ENCODE peak calls at places on chromosomes 6 and 20, in six cellular contexts. D is upper lobe of left lung, I is heart left ventricle, S is gastrocnemius medialis, R is A549, Q is body of pancreas. O is an unnamed sample.

GRCh38 chr6:109009761-109010612 is 84.7 kb downstream of the SESN1 start:
- ATAC-seq in Q (peak), S (peak), D (no peak), R (peak), I (peak), O (peak)

GRCh38 chr6:13119549-13119948 is 208.8 kb downstream of the TBC1D7 start:
- ATAC-seq in I (no peak), Q (peak), R (no peak), D (no peak), S (no peak), O (no peak)

GRCh38 chr20:24908642-24909041 is 40.4 kb upstream of the CST7 start:
- ATAC-seq in I (no peak), R (no peak), D (no peak), S (no peak), Q (no peak), O (no peak)

GRCh38 chr20:31670371-31671228 is 32.9 kb downstream of the COX4I2 start:
- ATAC-seq in D (peak), I (peak), S (peak), Q (peak), R (no peak), O (peak)

GRCh38 chr6:35370799-35371493 is 28.6 kb downstream of the PPARD start:
- ATAC-seq in I (peak), R (no peak), Q (peak), S (no peak), D (peak), O (no peak)

GRCh38 chr6:134529921-134530320 is 212.0 kb upstream of the SGK1 start:
- ATAC-seq in Q (peak), R (peak), D (no peak), I (no peak), S (no peak), O (no peak)

GRCh38 chr6:129507059-129507807 is 202.7 kb downstream of the ARHGAP18 start:
- ATAC-seq in D (no peak), R (no peak), Q (peak), S (no peak), I (peak), O (no peak)

GRCh38 chr6:16285467-16286150 is 47.2 kb downstream of the GMPR start:
- ATAC-seq in Q (no peak), S (no peak), D (no peak), R (peak), I (peak), O (no peak)

GRCh38 chr6:30726506-30727413 is 6.6 kb downstream of the TUBB start:
- ATAC-seq in D (no peak), I (no peak), Q (no peak), S (no peak), R (peak), O (no peak)

GRCh38 chr6:72864799-72865198 is 242.9 kb downstream of the KCNQ5 start:
- ATAC-seq in D (no peak), I (no peak), R (no peak), S (peak), Q (no peak), O (no peak)

GRCh38 chr6:145453376-145453775 is 281.9 kb downstream of the EPM2A start:
- ATAC-seq in Q (no peak), I (no peak), R (no peak), D (no peak), S (no peak), O (no peak)

GRCh38 chr20:57578476-57579165 is 17.7 kb downstream of the PCK1 start:
- ATAC-seq in D (no peak), I (no peak), S (no peak), R (no peak), Q (no peak), O (no peak)

GRCh38 chr6:3334579-3334978 is 75.8 kb downstream of the PSMG4 start:
- ATAC-seq in R (no peak), S (peak), D (no peak), Q (peak), I (peak), O (no peak)

GRCh38 chr6:137536104-137536773 is 42.0 kb upstream of the OLIG3 start:
- ATAC-seq in S (no peak), Q (no peak), I (no peak), R (no peak), D (no peak), O (no peak)

GRCh38 chr6:15017251-15017650 is 228.6 kb upstream of the JARID2 start:
- ATAC-seq in R (no peak), I (peak), S (peak), D (no peak), Q (no peak), O (no peak)

GRCh38 chr6:96931198-96931597 is 6.7 kb downstream of the KLHL32 start:
- ATAC-seq in Q (no peak), S (no peak), R (no peak), I (no peak), D (no peak), O (no peak)

DNA sequence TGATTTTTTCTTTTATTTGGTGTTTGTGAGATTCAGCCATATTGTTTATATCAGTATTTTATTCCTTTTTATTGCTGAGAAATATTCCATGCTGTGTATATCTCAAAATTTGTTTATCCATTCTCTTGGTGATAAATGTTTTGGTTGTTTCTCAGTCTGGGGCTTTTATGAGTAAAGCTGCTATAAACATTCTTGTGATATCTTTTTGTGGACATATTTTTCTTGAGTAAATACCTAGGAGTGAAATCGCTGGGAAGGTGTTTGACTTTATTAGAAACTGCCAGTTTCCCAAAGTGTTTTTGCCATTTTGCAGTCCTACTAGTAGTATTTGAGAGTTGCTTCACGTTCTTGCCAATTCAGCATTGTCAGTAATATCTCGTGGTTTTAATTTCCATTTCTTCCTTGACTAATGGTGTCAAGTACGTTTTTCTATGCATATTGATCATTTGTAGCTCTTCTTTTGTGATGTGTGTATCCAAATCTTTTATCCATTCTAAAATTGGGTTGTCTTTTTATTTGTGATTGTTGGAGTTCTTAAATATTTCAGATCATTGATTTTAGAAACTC is 31.1 kb upstream of the DYNLRB1 start:
- ATAC-seq in I (no peak), R (no peak), D (no peak), S (no peak), Q (no peak), O (no peak)
- H3K27ac ChIP-seq in I (no peak), R (no peak), D (no peak), S (no peak), Q (no peak), O (no peak)

GRCh38 chr20:1802385-1803215 is 92.6 kb upstream of the SIRPA start:
- ATAC-seq in S (peak), Q (peak), R (peak), D (peak), I (peak), O (peak)
- TF ChIP-seq POLR2A in S (no peak), Q (no peak), R (no peak), D (no peak), I (no peak), O (no peak)

DNA sequence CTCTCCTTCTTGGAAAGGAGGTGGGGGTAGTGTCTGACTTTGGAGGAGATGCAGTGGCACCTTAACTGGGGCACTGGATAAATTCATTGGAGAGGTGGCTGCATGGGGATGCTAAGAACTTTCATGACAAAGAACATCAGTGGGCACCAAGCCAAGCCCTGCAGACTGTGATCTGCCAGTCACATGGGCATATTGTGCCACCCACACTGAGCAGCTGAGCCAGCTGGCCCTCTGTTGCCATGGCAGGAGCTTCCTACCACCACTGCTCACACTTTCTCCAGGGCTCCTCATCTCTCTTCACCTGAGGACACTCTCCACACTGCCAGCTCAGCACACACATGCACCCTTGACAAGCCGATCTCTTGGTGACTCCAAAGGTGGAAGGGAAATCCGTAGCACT is 715.6 kb downstream of the QKI start:
- ATAC-seq in R (no peak), S (no peak), I (peak), D (no peak), Q (no peak), O (no peak)
- H3K27ac ChIP-seq in R (no peak), S (no peak), I (no peak), D (no peak), Q (no peak), O (no peak)

DNA sequence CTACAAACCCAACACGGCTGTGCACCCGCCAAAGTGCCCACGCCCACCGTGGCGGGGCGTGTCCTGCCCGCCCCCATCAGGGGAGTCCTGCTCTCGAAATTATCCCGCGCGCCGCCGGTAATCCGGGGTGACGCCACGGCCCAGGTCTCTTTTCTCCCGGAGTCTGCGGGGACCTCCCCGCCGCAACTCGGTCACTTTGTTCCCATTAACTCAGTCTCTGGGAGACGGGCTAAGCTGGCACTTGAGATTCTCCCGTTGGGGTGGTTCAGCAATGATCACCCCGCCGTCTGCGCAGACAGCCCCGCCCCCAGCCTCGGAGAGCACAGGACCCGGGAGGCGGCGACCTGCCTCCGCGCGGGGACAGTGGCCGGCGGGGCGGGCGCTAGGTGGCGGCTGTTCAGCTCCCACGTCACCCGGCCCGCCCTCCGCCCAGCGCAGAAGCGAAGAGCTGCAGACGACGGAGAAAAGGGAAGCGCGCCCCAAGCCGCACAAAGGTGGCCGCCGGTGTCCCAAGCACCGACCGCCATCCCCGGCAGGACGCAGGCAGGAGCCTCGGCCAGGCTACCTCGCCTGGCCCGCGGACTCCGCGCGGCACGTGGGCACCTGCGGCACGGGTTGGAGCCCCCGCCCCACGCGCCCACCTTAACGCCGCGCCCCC is 31.5 kb downstream of the SF3B5 start:
- ATAC-seq in I (peak), D (peak), Q (peak), R (peak), S (peak), O (peak)
- TF ChIP-seq POLR2A in I (peak), D (peak), Q (peak), R (no peak), S (peak), O (peak)

DNA sequence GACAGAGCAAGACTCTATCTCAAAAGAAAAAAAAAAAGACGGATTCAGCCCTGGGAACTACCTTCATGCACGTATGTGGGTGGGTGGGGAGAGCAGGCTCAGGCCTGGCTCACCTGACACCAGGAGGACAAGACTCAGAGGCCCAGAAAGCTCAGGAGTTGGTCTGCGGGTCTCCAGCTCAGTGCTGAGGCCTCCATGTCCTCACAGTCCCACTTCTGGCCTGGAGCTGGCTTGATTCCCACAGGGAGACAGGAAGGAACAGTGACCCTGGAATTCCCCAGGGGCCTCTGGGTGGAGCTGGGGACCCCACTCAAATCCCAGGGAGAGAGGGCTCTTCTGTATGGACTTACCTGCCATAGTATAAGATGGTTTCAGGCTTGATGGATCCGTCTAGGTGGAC is 15.6 kb downstream of the ADA start:
- ATAC-seq in R (no peak), D (no peak), S (no peak), Q (no peak), I (no peak), O (no peak)
- H3K27ac ChIP-seq in R (no peak), D (no peak), S (peak), Q (no peak), I (no peak), O (no peak)

GRCh38 chr6:118893095-118893881 is 664 bp upstream of the ASF1A start:
- ATAC-seq in D (peak), I (peak), S (peak), Q (peak), R (no peak), O (peak)

GRCh38 chr6:118896339-118897136 is 2.6 kb downstream of the ASF1A start:
- ATAC-seq in S (no peak), Q (no peak), D (no peak), I (no peak), R (peak), O (no peak)

GRCh38 chr6:118893882-118894424 is at the start of gene ASF1A:
- ATAC-seq in I (peak), D (peak), S (peak), R (peak), Q (peak), O (peak)

GRCh38 chr6:118894425-118895240 is 681 bp downstream of the ASF1A start:
- ATAC-seq in Q (peak), S (peak), R (peak), I (peak), D (peak), O (peak)

DNA sequence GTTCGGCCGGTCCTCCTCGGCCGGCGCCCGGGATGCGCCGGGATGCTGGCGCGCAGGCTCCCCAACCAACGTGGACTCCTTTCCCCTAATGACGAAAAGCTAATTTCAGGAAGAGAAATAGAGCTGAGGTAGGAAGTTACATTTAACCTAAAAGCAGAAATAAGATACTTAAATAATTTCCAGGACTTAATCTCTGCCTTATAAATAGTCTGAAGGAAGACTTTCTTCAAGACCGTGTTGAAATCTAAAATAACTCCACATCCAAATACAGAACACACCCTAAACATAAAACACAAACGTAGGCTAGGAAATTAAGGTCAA is 1.2 kb downstream of the ASF1A start:
- ATAC-seq in R (no peak), S (no peak), Q (no peak), I (no peak), D (no peak), O (no peak)
- TF ChIP-seq POLR2A in R (no peak), S (no peak), Q (no peak), I (no peak), D (no peak), O (no peak)

GRCh38 chr20:54132612-54133433 is 41.0 kb downstream of the CYP24A1 start:
- ATAC-seq in D (peak), S (peak), Q (peak), I (peak), R (peak), O (peak)
- H3K27ac ChIP-seq in D (peak), S (peak), Q (no peak), I (no peak), R (peak), O (peak)

DNA sequence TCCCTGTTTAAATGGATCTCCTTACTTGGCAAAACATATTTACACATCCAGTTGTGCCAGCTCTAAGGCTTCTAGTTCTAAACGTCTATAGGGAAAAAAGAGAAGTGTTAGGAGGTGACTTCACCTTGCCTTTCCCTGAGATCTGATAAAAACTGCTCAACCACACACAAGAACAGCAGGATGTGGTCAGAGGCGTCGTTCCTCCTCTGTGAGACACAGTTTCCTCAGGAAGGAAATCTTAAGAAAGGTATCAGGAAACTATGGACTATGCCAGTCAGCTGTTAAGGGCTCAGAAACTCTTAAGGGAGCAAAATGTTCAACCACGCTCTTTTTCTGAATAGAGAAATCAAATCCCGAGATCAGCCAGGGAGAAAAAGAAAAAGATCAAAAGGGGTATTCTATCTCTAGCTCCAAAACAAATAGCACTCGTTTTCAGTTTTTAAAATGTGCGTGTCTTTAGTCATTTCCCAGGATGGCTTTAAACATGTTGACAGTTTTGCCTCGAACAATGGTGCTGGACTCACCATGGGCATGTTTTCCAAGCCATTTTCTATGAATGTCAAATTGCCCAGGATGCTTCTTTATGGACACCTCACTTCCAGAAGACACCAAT is 154.5 kb downstream of the HACE1 start:
- ATAC-seq in Q (no peak), R (no peak), I (peak), S (peak), D (no peak), O (peak)
- TF ChIP-seq POLR2A in Q (no peak), R (no peak), I (no peak), S (no peak), D (no peak), O (no peak)

GRCh38 chr6:128494440-128494839 is 26.0 kb downstream of the PTPRK start:
- ATAC-seq in Q (no peak), D (no peak), S (no peak), R (no peak), I (no peak), O (no peak)
- H3K27ac ChIP-seq in Q (no peak), D (no peak), S (no peak), R (no peak), I (no peak), O (no peak)

GRCh38 chr6:42099340-42100028 is 42.9 kb downstream of the C6orf132 start:
- ATAC-seq in I (no peak), Q (peak), S (no peak), D (peak), R (peak), O (peak)
- TF ChIP-seq POLR2A in I (no peak), Q (peak), S (no peak), D (no peak), R (no peak), O (no peak)